ENCODE peak calls at places on chromosomes 1 and 21, in ten cellular contexts. One of them, this sample, is unnamed.

GRCh38 chr1:225581193-225581592 is 71.7 kb downstream of the ENAH start:
- DNase-seq in HCT116: no peak
- DNase-seq in GM12891: no peak
- DNase-seq in NB4: no peak
- DNase-seq in prostate gland: no peak
- DNase-seq in body of pancreas: no peak
- DNase-seq in ovary: no peak
- DNase-seq in adrenal gland: no peak
- DNase-seq in esophagus muscularis mucosa: no peak
- DNase-seq in heart left ventricle: no peak
- DNase-seq in this sample: no peak

GRCh38 chr1:65146908-65147423 is 1.0 kb upstream of the AK4 start:
- DNase-seq in heart left ventricle: no peak
- DNase-seq in ovary: no peak
- DNase-seq in prostate gland: no peak
- DNase-seq in adrenal gland: no peak
- DNase-seq in NB4: peak; percentile 3
- DNase-seq in esophagus muscularis mucosa: no peak
- DNase-seq in body of pancreas: no peak
- DNase-seq in GM12891: no peak
- DNase-seq in HCT116: no peak
- DNase-seq in this sample: no peak

GRCh38 chr1:51636765-51637522 is 20.1 kb downstream of the OSBPL9 start:
- DNase-seq in ovary: peak; percentile 51
- DNase-seq in adrenal gland: peak; percentile 81
- DNase-seq in body of pancreas: no peak
- DNase-seq in heart left ventricle: no peak
- DNase-seq in HCT116: peak; percentile 70
- DNase-seq in esophagus muscularis mucosa: no peak
- DNase-seq in prostate gland: no peak
- DNase-seq in GM12891: no peak
- DNase-seq in NB4: no peak
- DNase-seq in this sample: no peak

GRCh38 chr1:114154146-114154962 is 685 bp upstream of the SYT6 start:
- DNase-seq in heart left ventricle: no peak
- DNase-seq in ovary: no peak
- DNase-seq in esophagus muscularis mucosa: no peak
- DNase-seq in NB4: no peak
- DNase-seq in prostate gland: no peak
- DNase-seq in body of pancreas: peak; percentile 25
- DNase-seq in adrenal gland: no peak
- DNase-seq in GM12891: no peak
- DNase-seq in HCT116: no peak
- DNase-seq in this sample: no peak

GRCh38 chr21:27581168-27581567 is 614.3 kb upstream of the ADAMTS5 start:
- DNase-seq in NB4: no peak
- DNase-seq in ovary: no peak
- DNase-seq in esophagus muscularis mucosa: no peak
- DNase-seq in heart left ventricle: no peak
- DNase-seq in prostate gland: no peak
- DNase-seq in HCT116: no peak
- DNase-seq in adrenal gland: no peak
- DNase-seq in GM12891: no peak
- DNase-seq in body of pancreas: no peak
- DNase-seq in this sample: no peak

GRCh38 chr1:21598904-21599303 is 70.3 kb downstream of the RAP1GAP start:
- DNase-seq in HCT116: no peak
- DNase-seq in body of pancreas: no peak
- DNase-seq in GM12891: no peak
- DNase-seq in adrenal gland: no peak
- DNase-seq in NB4: no peak
- DNase-seq in prostate gland: no peak
- DNase-seq in heart left ventricle: no peak
- DNase-seq in esophagus muscularis mucosa: no peak
- DNase-seq in ovary: no peak
- DNase-seq in this sample: no peak

GRCh38 chr1:184701821-184702220 is 52.8 kb downstream of the EDEM3 start:
- DNase-seq in ovary: no peak
- DNase-seq in prostate gland: no peak
- DNase-seq in body of pancreas: no peak
- DNase-seq in GM12891: no peak
- DNase-seq in adrenal gland: no peak
- DNase-seq in heart left ventricle: no peak
- DNase-seq in NB4: peak; percentile 10
- DNase-seq in esophagus muscularis mucosa: no peak
- DNase-seq in HCT116: no peak
- DNase-seq in this sample: no peak

GRCh38 chr21:44345495-44345894 is 6.3 kb upstream of the CFAP410 start:
- DNase-seq in esophagus muscularis mucosa: no peak
- DNase-seq in ovary: no peak
- DNase-seq in adrenal gland: no peak
- DNase-seq in body of pancreas: no peak
- DNase-seq in GM12891: no peak
- DNase-seq in NB4: no peak
- DNase-seq in HCT116: no peak
- DNase-seq in prostate gland: no peak
- DNase-seq in heart left ventricle: no peak
- DNase-seq in this sample: no peak

GRCh38 chr1:81672766-81673165 is 128.0 kb upstream of the ADGRL2 start:
- DNase-seq in ovary: no peak
- DNase-seq in adrenal gland: no peak
- DNase-seq in HCT116: no peak
- DNase-seq in NB4: no peak
- DNase-seq in prostate gland: no peak
- DNase-seq in esophagus muscularis mucosa: no peak
- DNase-seq in heart left ventricle: no peak
- DNase-seq in GM12891: no peak
- DNase-seq in body of pancreas: no peak
- DNase-seq in this sample: no peak

GRCh38 chr1:60668584-60668983 is 413.8 kb upstream of the NFIA start:
- DNase-seq in esophagus muscularis mucosa: no peak
- DNase-seq in GM12891: no peak
- DNase-seq in adrenal gland: no peak
- DNase-seq in ovary: no peak
- DNase-seq in heart left ventricle: no peak
- DNase-seq in HCT116: no peak
- DNase-seq in body of pancreas: no peak
- DNase-seq in prostate gland: no peak
- DNase-seq in NB4: no peak
- DNase-seq in this sample: no peak

GRCh38 chr1:115251856-115252255 is 86.2 kb downstream of the NGF start:
- DNase-seq in heart left ventricle: no peak
- DNase-seq in adrenal gland: no peak
- DNase-seq in HCT116: no peak
- DNase-seq in esophagus muscularis mucosa: no peak
- DNase-seq in prostate gland: no peak
- DNase-seq in body of pancreas: no peak
- DNase-seq in ovary: no peak
- DNase-seq in NB4: no peak
- DNase-seq in GM12891: no peak
- DNase-seq in this sample: peak; percentile 21

GRCh38 chr1:221972262-221973235 is 230.7 kb upstream of the DUSP10 start:
- DNase-seq in body of pancreas: no peak
- DNase-seq in prostate gland: no peak
- DNase-seq in GM12891: no peak
- DNase-seq in ovary: no peak
- DNase-seq in HCT116: no peak
- DNase-seq in esophagus muscularis mucosa: no peak
- DNase-seq in heart left ventricle: no peak
- DNase-seq in NB4: no peak
- DNase-seq in adrenal gland: no peak
- DNase-seq in this sample: no peak

GRCh38 chr1:237814319-237814924 is 76.3 kb downstream of the ZP4 start:
- DNase-seq in HCT116: no peak
- DNase-seq in esophagus muscularis mucosa: no peak
- DNase-seq in GM12891: no peak
- DNase-seq in ovary: no peak
- DNase-seq in prostate gland: no peak
- DNase-seq in adrenal gland: no peak
- DNase-seq in heart left ventricle: no peak
- DNase-seq in NB4: peak; percentile 41
- DNase-seq in body of pancreas: no peak
- DNase-seq in this sample: no peak

GRCh38 chr1:112388436-112388835 is 7.6 kb upstream of the CTTNBP2NL start:
- DNase-seq in esophagus muscularis mucosa: no peak
- DNase-seq in GM12891: no peak
- DNase-seq in prostate gland: no peak
- DNase-seq in heart left ventricle: peak; percentile 37
- DNase-seq in ovary: no peak
- DNase-seq in HCT116: no peak
- DNase-seq in NB4: no peak
- DNase-seq in adrenal gland: no peak
- DNase-seq in body of pancreas: no peak
- DNase-seq in this sample: no peak

GRCh38 chr1:7478797-7479499 is 292.1 kb upstream of the VAMP3 start:
- DNase-seq in heart left ventricle: peak; percentile 84
- DNase-seq in ovary: peak; percentile 92
- DNase-seq in body of pancreas: peak; percentile 59
- DNase-seq in HCT116: no peak
- DNase-seq in adrenal gland: peak; percentile 64
- DNase-seq in GM12891: peak; percentile 41
- DNase-seq in esophagus muscularis mucosa: peak; percentile 96
- DNase-seq in NB4: peak; percentile 4
- DNase-seq in prostate gland: no peak
- DNase-seq in this sample: no peak

GRCh38 chr1:25624155-25624554 is 7.6 kb downstream of the MAN1C1 start:
- DNase-seq in heart left ventricle: no peak
- DNase-seq in ovary: no peak
- DNase-seq in esophagus muscularis mucosa: peak; percentile 75
- DNase-seq in prostate gland: no peak
- DNase-seq in adrenal gland: no peak
- DNase-seq in body of pancreas: no peak
- DNase-seq in GM12891: no peak
- DNase-seq in NB4: peak; percentile 72
- DNase-seq in HCT116: no peak
- DNase-seq in this sample: no peak

GRCh38 chr1:110114784-110115183 is 2.5 kb downstream of the UBL4B start:
- DNase-seq in esophagus muscularis mucosa: no peak
- DNase-seq in ovary: no peak
- DNase-seq in adrenal gland: no peak
- DNase-seq in GM12891: no peak
- DNase-seq in prostate gland: no peak
- DNase-seq in heart left ventricle: no peak
- DNase-seq in HCT116: no peak
- DNase-seq in NB4: no peak
- DNase-seq in body of pancreas: no peak
- DNase-seq in this sample: no peak

GRCh38 chr1:32703479-32704291 is 1.1 kb upstream of the SYNC start:
- DNase-seq in ovary: peak; percentile 52
- DNase-seq in esophagus muscularis mucosa: no peak
- DNase-seq in NB4: no peak
- DNase-seq in prostate gland: no peak
- DNase-seq in HCT116: no peak
- DNase-seq in heart left ventricle: peak; percentile 30
- DNase-seq in adrenal gland: no peak
- DNase-seq in GM12891: no peak
- DNase-seq in body of pancreas: peak; percentile 48
- DNase-seq in this sample: peak; percentile 71

GRCh38 chr1:48196168-48196716 is 26.3 kb upstream of the SLC5A9 start:
- DNase-seq in esophagus muscularis mucosa: no peak
- DNase-seq in GM12891: no peak
- DNase-seq in ovary: no peak
- DNase-seq in body of pancreas: no peak
- DNase-seq in adrenal gland: no peak
- DNase-seq in prostate gland: no peak
- DNase-seq in HCT116: no peak
- DNase-seq in heart left ventricle: no peak
- DNase-seq in NB4: peak; percentile 18
- DNase-seq in this sample: no peak
- TF ChIP-seq POLR2A in esophagus muscularis mucosa: no peak
- TF ChIP-seq POLR2A in GM12891: no peak
- TF ChIP-seq POLR2A in ovary: no peak
- TF ChIP-seq POLR2A in body of pancreas: no peak
- TF ChIP-seq POLR2A in adrenal gland: no peak
- TF ChIP-seq POLR2A in prostate gland: no peak
- TF ChIP-seq POLR2A in HCT116: no peak
- TF ChIP-seq POLR2A in heart left ventricle: no peak
- TF ChIP-seq POLR2A in NB4: no peak
- TF ChIP-seq POLR2A in this sample: no peak

GRCh38 chr1:116966791-116967190 is 34.8 kb upstream of the CD101 start:
- DNase-seq in HCT116: no peak
- DNase-seq in GM12891: no peak
- DNase-seq in ovary: no peak
- DNase-seq in body of pancreas: no peak
- DNase-seq in esophagus muscularis mucosa: peak; percentile 72
- DNase-seq in heart left ventricle: no peak
- DNase-seq in adrenal gland: no peak
- DNase-seq in prostate gland: no peak
- DNase-seq in NB4: no peak
- DNase-seq in this sample: no peak
- TF ChIP-seq POLR2A in HCT116: no peak
- TF ChIP-seq POLR2A in GM12891: no peak
- TF ChIP-seq POLR2A in ovary: no peak
- TF ChIP-seq POLR2A in body of pancreas: no peak
- TF ChIP-seq POLR2A in esophagus muscularis mucosa: no peak
- TF ChIP-seq POLR2A in heart left ventricle: no peak
- TF ChIP-seq POLR2A in adrenal gland: no peak
- TF ChIP-seq POLR2A in prostate gland: no peak
- TF ChIP-seq POLR2A in NB4: no peak
- TF ChIP-seq POLR2A in this sample: no peak

DNA sequence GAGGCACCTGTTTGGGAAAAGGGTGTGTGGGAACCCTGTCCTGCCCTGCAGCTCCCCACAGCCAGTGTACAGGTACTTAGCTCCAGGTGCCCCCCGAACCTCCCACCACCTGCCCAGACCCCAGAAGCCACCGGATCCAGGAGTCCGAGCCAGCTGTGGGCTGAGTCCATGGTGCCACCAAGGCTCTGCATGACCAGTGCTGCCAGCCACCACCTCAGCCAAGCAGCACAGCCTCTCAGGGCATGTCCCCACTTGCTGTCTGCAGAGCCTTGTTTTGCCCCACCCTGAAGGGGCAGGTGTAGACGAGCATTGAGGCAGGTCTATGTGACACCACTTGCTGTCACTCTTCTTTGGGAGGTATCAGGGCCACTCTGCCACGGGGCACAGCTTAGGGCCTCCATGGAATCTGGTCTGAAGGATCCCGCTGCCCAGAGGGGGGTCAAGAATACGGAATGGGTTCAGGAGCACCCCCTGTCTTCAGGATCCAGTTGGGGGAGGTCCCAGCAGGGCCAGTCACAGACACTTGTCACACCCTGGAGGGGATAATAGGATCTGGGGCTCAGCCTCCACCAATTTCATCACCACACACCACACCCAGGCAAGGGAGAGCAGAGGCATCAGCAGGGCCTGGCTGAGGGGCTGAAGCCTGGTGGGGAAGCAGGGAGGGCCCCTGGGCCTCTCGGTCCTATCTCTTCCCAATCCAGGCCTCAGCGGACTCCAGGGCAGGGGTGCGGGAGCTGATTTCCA is 27.7 kb downstream of the ARHGEF19 start:
- DNase-seq in esophagus muscularis mucosa: no peak
- DNase-seq in body of pancreas: no peak
- DNase-seq in ovary: no peak
- DNase-seq in adrenal gland: no peak
- DNase-seq in HCT116: no peak
- DNase-seq in GM12891: no peak
- DNase-seq in NB4: no peak
- DNase-seq in prostate gland: peak; percentile 66
- DNase-seq in heart left ventricle: no peak
- DNase-seq in this sample: no peak
- TF ChIP-seq POLR2A in esophagus muscularis mucosa: no peak
- TF ChIP-seq POLR2A in body of pancreas: no peak
- TF ChIP-seq POLR2A in ovary: no peak
- TF ChIP-seq POLR2A in adrenal gland: no peak
- TF ChIP-seq POLR2A in HCT116: no peak
- TF ChIP-seq POLR2A in GM12891: no peak
- TF ChIP-seq POLR2A in NB4: no peak
- TF ChIP-seq POLR2A in prostate gland: peak; percentile 10
- TF ChIP-seq POLR2A in heart left ventricle: no peak
- TF ChIP-seq POLR2A in this sample: no peak

GRCh38 chr1:28240024-28240423 is 4.1 kb downstream of the ATP5IF1 start:
- DNase-seq in esophagus muscularis mucosa: no peak
- DNase-seq in GM12891: no peak
- DNase-seq in adrenal gland: no peak
- DNase-seq in prostate gland: no peak
- DNase-seq in NB4: no peak
- DNase-seq in heart left ventricle: no peak
- DNase-seq in ovary: no peak
- DNase-seq in body of pancreas: no peak
- DNase-seq in HCT116: no peak
- DNase-seq in this sample: no peak
- TF ChIP-seq POLR2A in esophagus muscularis mucosa: no peak
- TF ChIP-seq POLR2A in GM12891: no peak
- TF ChIP-seq POLR2A in adrenal gland: no peak
- TF ChIP-seq POLR2A in prostate gland: no peak
- TF ChIP-seq POLR2A in NB4: no peak
- TF ChIP-seq POLR2A in heart left ventricle: no peak
- TF ChIP-seq POLR2A in ovary: no peak
- TF ChIP-seq POLR2A in body of pancreas: no peak
- TF ChIP-seq POLR2A in HCT116: no peak
- TF ChIP-seq POLR2A in this sample: no peak

This sample was measured in H54.